ENCODE peak calls at places on chromosomes 2 and 18, in eight cellular contexts. One of them, this sample, is unnamed.

GRCh38 chr2:110674620-110675555 is 3.0 kb downstream of the BUB1 start:
- DNase-seq in IMR-90: peak; percentile 50
- DNase-seq in A549: peak; percentile 42
- DNase-seq in esophagus squamous epithelium: no peak
- DNase-seq in adrenal gland: peak; percentile 63
- DNase-seq in suprapubic skin: no peak
- DNase-seq in CD8-positive, alpha-beta T cell: no peak
- DNase-seq in right cardiac atrium: no peak
- DNase-seq in this sample: no peak

GRCh38 chr2:233064526-233065199 is 4.5 kb downstream of the INPP5D start:
- DNase-seq in A549: no peak
- DNase-seq in esophagus squamous epithelium: no peak
- DNase-seq in adrenal gland: no peak
- DNase-seq in IMR-90: no peak
- DNase-seq in right cardiac atrium: peak; percentile 58
- DNase-seq in suprapubic skin: peak; percentile 58
- DNase-seq in CD8-positive, alpha-beta T cell: no peak
- DNase-seq in this sample: peak; percentile 40

GRCh38 chr2:195017890-195018289 is 639.1 kb upstream of the SLC39A10 start:
- DNase-seq in CD8-positive, alpha-beta T cell: no peak
- DNase-seq in esophagus squamous epithelium: no peak
- DNase-seq in A549: no peak
- DNase-seq in adrenal gland: no peak
- DNase-seq in IMR-90: no peak
- DNase-seq in right cardiac atrium: no peak
- DNase-seq in suprapubic skin: no peak
- DNase-seq in this sample: no peak

GRCh38 chr2:219944861-219945260 is 317.4 kb downstream of the SLC4A3 start:
- DNase-seq in IMR-90: no peak
- DNase-seq in A549: no peak
- DNase-seq in right cardiac atrium: no peak
- DNase-seq in esophagus squamous epithelium: no peak
- DNase-seq in CD8-positive, alpha-beta T cell: no peak
- DNase-seq in suprapubic skin: no peak
- DNase-seq in adrenal gland: no peak
- DNase-seq in this sample: no peak

GRCh38 chr2:166518634-166519390 is 24.8 kb upstream of the SCN7A start:
- DNase-seq in CD8-positive, alpha-beta T cell: no peak
- DNase-seq in suprapubic skin: no peak
- DNase-seq in esophagus squamous epithelium: no peak
- DNase-seq in IMR-90: peak; percentile 36
- DNase-seq in right cardiac atrium: no peak
- DNase-seq in A549: no peak
- DNase-seq in adrenal gland: no peak
- DNase-seq in this sample: no peak

GRCh38 chr2:144703852-144704324 is 184.0 kb upstream of the ZEB2 start:
- DNase-seq in esophagus squamous epithelium: no peak
- DNase-seq in A549: peak; percentile 53
- DNase-seq in adrenal gland: peak; percentile 74
- DNase-seq in right cardiac atrium: no peak
- DNase-seq in IMR-90: peak; percentile 61
- DNase-seq in CD8-positive, alpha-beta T cell: no peak
- DNase-seq in suprapubic skin: no peak
- DNase-seq in this sample: no peak

GRCh38 chr2:78861546-78861945 is 164.0 kb upstream of the REG3G start:
- DNase-seq in CD8-positive, alpha-beta T cell: no peak
- DNase-seq in IMR-90: no peak
- DNase-seq in adrenal gland: no peak
- DNase-seq in esophagus squamous epithelium: no peak
- DNase-seq in suprapubic skin: no peak
- DNase-seq in A549: peak; percentile 29
- DNase-seq in right cardiac atrium: no peak
- DNase-seq in this sample: no peak

GRCh38 chr2:67790622-67791021 is 272.2 kb downstream of the C1D start:
- DNase-seq in right cardiac atrium: no peak
- DNase-seq in suprapubic skin: no peak
- DNase-seq in IMR-90: peak; percentile 95
- DNase-seq in A549: no peak
- DNase-seq in adrenal gland: no peak
- DNase-seq in esophagus squamous epithelium: no peak
- DNase-seq in CD8-positive, alpha-beta T cell: no peak
- DNase-seq in this sample: no peak

GRCh38 chr2:42922790-42923631 is 130.6 kb upstream of the HAAO start:
- DNase-seq in esophagus squamous epithelium: no peak
- DNase-seq in IMR-90: peak; percentile 81
- DNase-seq in CD8-positive, alpha-beta T cell: no peak
- DNase-seq in suprapubic skin: no peak
- DNase-seq in adrenal gland: no peak
- DNase-seq in right cardiac atrium: peak; percentile 53
- DNase-seq in A549: no peak
- DNase-seq in this sample: no peak

GRCh38 chr2:239163306-239164070 is 237.3 kb downstream of the HDAC4 start:
- DNase-seq in IMR-90: no peak
- DNase-seq in right cardiac atrium: no peak
- DNase-seq in A549: no peak
- DNase-seq in CD8-positive, alpha-beta T cell: no peak
- DNase-seq in suprapubic skin: peak; percentile 66
- DNase-seq in adrenal gland: no peak
- DNase-seq in esophagus squamous epithelium: no peak
- DNase-seq in this sample: no peak

GRCh38 chr2:207765960-207766582 is 3.6 kb downstream of the FZD5 start:
- DNase-seq in right cardiac atrium: no peak
- DNase-seq in esophagus squamous epithelium: no peak
- DNase-seq in CD8-positive, alpha-beta T cell: no peak
- DNase-seq in suprapubic skin: no peak
- DNase-seq in IMR-90: no peak
- DNase-seq in A549: no peak
- DNase-seq in adrenal gland: no peak
- DNase-seq in this sample: peak; percentile 17

GRCh38 chr2:207767461-207768167 is 2.1 kb downstream of the FZD5 start:
- DNase-seq in esophagus squamous epithelium: no peak
- DNase-seq in adrenal gland: peak; percentile 32
- DNase-seq in IMR-90: no peak
- DNase-seq in right cardiac atrium: peak; percentile 74
- DNase-seq in CD8-positive, alpha-beta T cell: no peak
- DNase-seq in A549: peak; percentile 81
- DNase-seq in suprapubic skin: no peak
- DNase-seq in this sample: peak; percentile 75

GRCh38 chr2:207766697-207767460 is 2.8 kb downstream of the FZD5 start:
- DNase-seq in right cardiac atrium: peak; percentile 62
- DNase-seq in esophagus squamous epithelium: no peak
- DNase-seq in IMR-90: no peak
- DNase-seq in adrenal gland: no peak
- DNase-seq in suprapubic skin: no peak
- DNase-seq in A549: no peak
- DNase-seq in CD8-positive, alpha-beta T cell: no peak
- DNase-seq in this sample: peak; percentile 56

GRCh38 chr2:207768891-207769596 is 662 bp downstream of the FZD5 start:
- DNase-seq in right cardiac atrium: no peak
- DNase-seq in A549: peak; percentile 43
- DNase-seq in adrenal gland: peak; percentile 55
- DNase-seq in CD8-positive, alpha-beta T cell: no peak
- DNase-seq in IMR-90: no peak
- DNase-seq in suprapubic skin: no peak
- DNase-seq in esophagus squamous epithelium: no peak
- DNase-seq in this sample: peak; percentile 79

DNA sequence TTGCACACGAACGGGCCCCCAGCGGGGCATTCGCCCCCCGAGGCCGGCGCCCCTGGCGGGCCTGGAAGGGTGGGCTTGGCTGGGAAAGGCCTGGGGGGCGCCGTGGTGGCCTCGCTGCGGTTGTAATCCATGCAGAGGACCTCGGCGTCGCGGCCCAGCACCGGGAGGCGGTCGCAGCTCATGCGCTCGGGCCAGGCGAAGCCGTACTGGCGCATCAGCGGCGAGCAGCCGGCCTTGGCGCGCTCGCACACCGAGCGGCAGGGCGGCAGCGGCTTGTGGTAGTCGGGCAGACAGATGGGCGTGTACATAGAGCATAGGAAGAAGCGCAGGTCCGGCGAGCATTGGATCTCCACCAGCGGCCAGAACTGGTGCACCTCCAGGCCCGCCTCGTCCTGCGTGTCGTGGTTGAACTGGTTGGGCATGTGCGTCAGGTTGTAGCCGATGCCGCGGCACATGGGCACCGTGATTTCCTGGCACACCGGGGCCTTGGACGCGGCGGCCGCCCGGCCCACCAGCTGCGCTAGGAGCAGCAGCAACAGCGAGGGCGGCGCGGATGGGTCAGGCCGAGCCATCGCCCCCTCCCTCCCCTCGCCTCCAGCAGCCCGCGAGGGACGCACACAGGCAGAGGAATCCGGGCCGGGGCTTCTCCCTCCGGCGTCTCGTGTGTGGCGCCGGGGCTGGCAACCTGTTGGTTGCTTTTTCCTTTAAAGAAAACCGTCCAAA is 1.4 kb downstream of the FZD5 start:
- DNase-seq in A549: peak; percentile 67
- DNase-seq in esophagus squamous epithelium: no peak
- DNase-seq in right cardiac atrium: peak; percentile 76
- DNase-seq in IMR-90: no peak
- DNase-seq in adrenal gland: peak; percentile 80
- DNase-seq in CD8-positive, alpha-beta T cell: no peak
- DNase-seq in suprapubic skin: peak; percentile 85
- DNase-seq in this sample: peak; percentile 77
- H3K27ac ChIP-seq in A549: peak overlapping the region; percentile 94
- H3K27ac ChIP-seq in esophagus squamous epithelium: peak overlapping the region; percentile 77
- H3K27ac ChIP-seq in right cardiac atrium: no peak overlapping the region
- H3K27ac ChIP-seq in IMR-90: no peak overlapping the region
- H3K27ac ChIP-seq in adrenal gland: peak overlapping the region; percentile 81
- H3K27ac ChIP-seq in CD8-positive, alpha-beta T cell: no peak overlapping the region
- H3K27ac ChIP-seq in suprapubic skin: peak overlapping the region; percentile 10
- H3K27ac ChIP-seq in this sample: peak overlapping the region; percentile 88

DNA sequence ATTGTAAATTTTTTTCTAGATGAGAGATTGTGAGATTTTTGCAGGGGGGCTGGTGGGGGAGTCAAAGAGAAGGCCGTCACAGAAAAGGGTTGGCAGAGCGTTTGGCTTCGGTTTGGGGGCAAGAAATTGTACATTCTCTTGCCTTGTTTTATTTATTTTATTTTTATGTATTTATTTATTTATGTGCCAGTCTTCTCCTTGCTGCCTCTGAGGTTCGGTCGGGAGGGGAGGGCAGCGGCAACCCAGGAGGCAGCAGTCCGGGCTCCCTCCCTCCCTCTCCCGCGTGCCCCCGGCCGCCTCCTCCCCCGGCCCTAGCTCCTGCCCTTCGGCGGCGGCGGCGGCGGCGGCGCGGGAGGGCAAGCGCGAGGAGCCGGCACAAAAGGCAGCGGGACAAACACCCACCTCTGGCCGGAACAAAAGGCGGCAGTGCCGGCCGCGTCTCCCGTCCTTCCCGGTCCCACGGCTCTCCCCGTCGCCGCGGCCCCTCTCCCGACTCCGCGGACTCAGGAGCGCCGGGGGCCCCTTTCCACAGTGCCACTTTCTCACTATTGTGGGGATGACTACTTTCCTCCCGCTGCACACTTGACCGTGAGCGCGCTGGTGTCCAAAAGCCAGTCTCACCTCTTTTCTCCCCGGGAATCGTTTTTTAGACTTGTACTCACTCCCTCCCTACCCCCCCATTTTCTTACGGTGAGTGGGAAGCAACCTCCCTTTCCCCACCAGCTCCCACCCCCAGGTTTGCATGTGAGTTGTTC is 1.2 kb downstream of the BCL11A start:
- DNase-seq in right cardiac atrium: peak; percentile 65
- DNase-seq in esophagus squamous epithelium: no peak
- DNase-seq in CD8-positive, alpha-beta T cell: no peak
- DNase-seq in adrenal gland: no peak
- DNase-seq in A549: peak; percentile 17
- DNase-seq in IMR-90: no peak
- DNase-seq in suprapubic skin: no peak
- DNase-seq in this sample: no peak
- H3K27ac ChIP-seq in right cardiac atrium: no peak overlapping the region
- H3K27ac ChIP-seq in esophagus squamous epithelium: peak overlapping the region; percentile 91
- H3K27ac ChIP-seq in CD8-positive, alpha-beta T cell: no peak overlapping the region
- H3K27ac ChIP-seq in adrenal gland: peak overlapping the region; percentile 22
- H3K27ac ChIP-seq in A549: no peak overlapping the region
- H3K27ac ChIP-seq in IMR-90: no peak overlapping the region
- H3K27ac ChIP-seq in suprapubic skin: peak overlapping the region; percentile 91
- H3K27ac ChIP-seq in this sample: no peak overlapping the region

GRCh38 chr18:24214144-24214543 is 75.3 kb downstream of the CABYR start:
- DNase-seq in suprapubic skin: no peak
- DNase-seq in adrenal gland: no peak
- DNase-seq in right cardiac atrium: no peak
- DNase-seq in CD8-positive, alpha-beta T cell: no peak
- DNase-seq in IMR-90: no peak
- DNase-seq in A549: no peak
- DNase-seq in esophagus squamous epithelium: no peak
- DNase-seq in this sample: no peak
- H3K27ac ChIP-seq in suprapubic skin: no peak overlapping the region
- H3K27ac ChIP-seq in adrenal gland: no peak overlapping the region
- H3K27ac ChIP-seq in right cardiac atrium: no peak overlapping the region
- H3K27ac ChIP-seq in CD8-positive, alpha-beta T cell: no peak overlapping the region
- H3K27ac ChIP-seq in IMR-90: no peak overlapping the region
- H3K27ac ChIP-seq in A549: no peak overlapping the region
- H3K27ac ChIP-seq in esophagus squamous epithelium: peak overlapping the region; percentile 14
- H3K27ac ChIP-seq in this sample: peak overlapping the region; percentile 60

DNA sequence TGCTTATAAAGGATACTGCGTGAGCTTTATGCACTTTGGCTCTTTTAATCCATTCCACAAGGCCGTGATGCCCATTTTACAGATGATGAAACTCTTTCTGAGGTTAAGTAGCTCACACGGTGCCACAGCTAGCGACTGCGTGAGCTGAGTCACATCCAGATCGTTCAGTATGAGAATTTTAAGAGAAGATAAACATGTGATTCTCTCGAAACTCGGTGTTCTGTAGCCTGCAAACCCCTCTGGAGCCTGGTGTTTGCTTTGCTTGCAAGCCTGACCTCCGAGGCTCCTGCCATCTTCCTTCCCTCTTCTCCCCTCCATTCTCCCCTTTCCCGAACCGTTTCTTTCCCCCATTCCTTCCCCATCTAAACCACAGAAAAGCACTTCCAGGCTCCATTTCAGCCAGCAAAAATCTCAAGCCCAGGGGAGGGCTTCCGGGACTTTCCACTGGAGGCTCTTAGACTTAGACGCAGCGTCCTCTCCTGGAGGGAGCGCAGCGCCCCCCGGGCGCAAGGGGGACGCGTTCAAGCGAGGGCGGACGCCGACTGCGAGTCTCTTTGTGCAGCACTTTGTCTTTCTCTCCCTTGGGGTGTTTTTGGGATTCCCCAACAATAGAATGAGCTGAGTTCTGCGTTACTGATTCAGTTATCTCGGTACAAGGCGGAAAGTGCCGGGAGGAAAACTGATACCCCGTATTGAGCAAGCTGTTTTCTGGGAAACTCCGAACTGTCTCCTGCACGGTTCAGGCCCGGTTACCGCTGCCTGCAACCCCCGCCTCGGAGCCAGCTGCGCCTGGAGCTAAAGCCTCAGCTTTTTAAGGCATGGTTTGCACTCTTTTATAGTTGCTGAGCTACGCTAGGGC is 38.0 kb downstream of the CYP1B1 start:
- DNase-seq in A549: no peak
- DNase-seq in right cardiac atrium: peak; percentile 79
- DNase-seq in esophagus squamous epithelium: no peak
- DNase-seq in IMR-90: peak; percentile 47
- DNase-seq in CD8-positive, alpha-beta T cell: no peak
- DNase-seq in adrenal gland: no peak
- DNase-seq in suprapubic skin: no peak
- DNase-seq in this sample: no peak
- H3K27ac ChIP-seq in A549: no peak overlapping the region
- H3K27ac ChIP-seq in right cardiac atrium: peak overlapping the region; percentile 44
- H3K27ac ChIP-seq in esophagus squamous epithelium: no peak overlapping the region
- H3K27ac ChIP-seq in IMR-90: peak overlapping the region; percentile 32
- H3K27ac ChIP-seq in CD8-positive, alpha-beta T cell: no peak overlapping the region
- H3K27ac ChIP-seq in adrenal gland: no peak overlapping the region
- H3K27ac ChIP-seq in suprapubic skin: peak overlapping the region; percentile 55
- H3K27ac ChIP-seq in this sample: peak overlapping the region; percentile 70

GRCh38 chr2:235029054-235029453 is 77.2 kb downstream of the SH3BP4 start:
- DNase-seq in IMR-90: no peak
- DNase-seq in A549: no peak
- DNase-seq in CD8-positive, alpha-beta T cell: no peak
- DNase-seq in right cardiac atrium: no peak
- DNase-seq in esophagus squamous epithelium: no peak
- DNase-seq in suprapubic skin: no peak
- DNase-seq in adrenal gland: no peak
- DNase-seq in this sample: no peak
- H3K27ac ChIP-seq in IMR-90: no peak overlapping the region
- H3K27ac ChIP-seq in A549: peak overlapping the region; percentile 94
- H3K27ac ChIP-seq in CD8-positive, alpha-beta T cell: no peak overlapping the region
- H3K27ac ChIP-seq in right cardiac atrium: no peak overlapping the region
- H3K27ac ChIP-seq in esophagus squamous epithelium: no peak overlapping the region
- H3K27ac ChIP-seq in suprapubic skin: no peak overlapping the region
- H3K27ac ChIP-seq in adrenal gland: no peak overlapping the region
- H3K27ac ChIP-seq in this sample: no peak overlapping the region